ENCODE peak calls at places on chromosomes 16 and 17, in five cellular contexts. E, X, A, L and P are unnamed samples.
A peak's percentile ranks its signal among the peaks of the same experiment; 100 is the strongest.

GRCh38 chr17:78361227-78361683 is 1.4 kb upstream of the SOCS3 start:
- DNase-seq in E (no peak), L (no peak), A (no peak), X (no peak), P (no peak)

GRCh38 chr16:15539197-15539596 is 103.8 kb downstream of the MARF1 start:
- DNase-seq in A (no peak), E (no peak), L (peak; percentile 30), X (no peak), P (no peak)

GRCh38 chr16:57720142-57720575 is 15.4 kb upstream of the KATNB1 start:
- DNase-seq in E (no peak), A (no peak), X (peak; percentile 56), L (peak; percentile 56), P (peak; percentile 66)

GRCh38 chr16:11857161-11857560 is 5.8 kb upstream of the RSL1D1 start:
- DNase-seq in L (no peak), X (no peak), A (no peak), E (no peak), P (no peak)

GRCh38 chr17:39643271-39643670 is 6.3 kb downstream of the STARD3 start:
- DNase-seq in L (no peak), X (no peak), E (no peak), A (no peak), P (no peak)

GRCh38 chr16:12511308-12511707 is 292.4 kb downstream of the CPPED1 start:
- DNase-seq in E (no peak), X (no peak), A (no peak), L (no peak), P (no peak)

GRCh38 chr16:70534949-70535348 is 11.3 kb downstream of the SF3B3 start:
- DNase-seq in X (no peak), A (no peak), L (no peak), E (no peak), P (no peak)

GRCh38 chr17:18002171-18002570 is 29.5 kb downstream of the DRC3 start:
- DNase-seq in A (no peak), X (no peak), L (no peak), E (no peak), P (no peak)

GRCh38 chr17:42568341-42569111 is 1.6 kb downstream of the MLX start:
- DNase-seq in X (no peak), A (no peak), E (no peak), L (no peak), P (no peak)

GRCh38 chr16:50038756-50039529 is 13.9 kb downstream of the CNEP1R1 start:
- DNase-seq in E (no peak), A (no peak), X (no peak), L (no peak), P (no peak)

GRCh38 chr16:57394444-57394843 is 10.1 kb upstream of the CCL17 start:
- DNase-seq in L (no peak), E (no peak), X (no peak), A (no peak), P (no peak)

GRCh38 chr16:7921360-7921759 is 588.7 kb downstream of the RBFOX1 start:
- DNase-seq in E (no peak), L (no peak), A (no peak), X (no peak), P (no peak)
- TF ChIP-seq CTCF in E (no peak), L (no peak), A (no peak), X (no peak), P (no peak)

GRCh38 chr17:82029391-82029790 is 2.1 kb upstream of the RAC3 start:
- DNase-seq in X (no peak), A (no peak), E (no peak), L (no peak), P (no peak)
- TF ChIP-seq CTCF in X (no peak), A (no peak), E (no peak), L (no peak), P (no peak)

GRCh38 chr17:48561894-48562810 is 16.0 kb downstream of the HOXB4 start:
- DNase-seq in L (peak; percentile 59), E (no peak), X (no peak), A (no peak), P (no peak)

GRCh38 chr17:48560452-48560817 is 15.5 kb upstream of the HOXB2 start:
- DNase-seq in A (no peak), L (peak; percentile 7), E (no peak), X (no peak), P (no peak)

GRCh38 chr17:48558057-48558456 is 13.1 kb upstream of the HOXB2 start:
- DNase-seq in L (no peak), X (no peak), A (no peak), E (no peak), P (no peak)

GRCh38 chr17:48558731-48559608 is 14.1 kb upstream of the HOXB2 start:
- DNase-seq in A (no peak), L (no peak), X (no peak), E (no peak), P (no peak)

GRCh38 chr17:48559609-48560451 is 14.9 kb upstream of the HOXB2 start:
- DNase-seq in A (no peak), L (peak; percentile 38), E (no peak), X (no peak), P (no peak)
- TF ChIP-seq CTCF in A (no peak), L (no peak), E (no peak), X (no peak), P (no peak)

DNA sequence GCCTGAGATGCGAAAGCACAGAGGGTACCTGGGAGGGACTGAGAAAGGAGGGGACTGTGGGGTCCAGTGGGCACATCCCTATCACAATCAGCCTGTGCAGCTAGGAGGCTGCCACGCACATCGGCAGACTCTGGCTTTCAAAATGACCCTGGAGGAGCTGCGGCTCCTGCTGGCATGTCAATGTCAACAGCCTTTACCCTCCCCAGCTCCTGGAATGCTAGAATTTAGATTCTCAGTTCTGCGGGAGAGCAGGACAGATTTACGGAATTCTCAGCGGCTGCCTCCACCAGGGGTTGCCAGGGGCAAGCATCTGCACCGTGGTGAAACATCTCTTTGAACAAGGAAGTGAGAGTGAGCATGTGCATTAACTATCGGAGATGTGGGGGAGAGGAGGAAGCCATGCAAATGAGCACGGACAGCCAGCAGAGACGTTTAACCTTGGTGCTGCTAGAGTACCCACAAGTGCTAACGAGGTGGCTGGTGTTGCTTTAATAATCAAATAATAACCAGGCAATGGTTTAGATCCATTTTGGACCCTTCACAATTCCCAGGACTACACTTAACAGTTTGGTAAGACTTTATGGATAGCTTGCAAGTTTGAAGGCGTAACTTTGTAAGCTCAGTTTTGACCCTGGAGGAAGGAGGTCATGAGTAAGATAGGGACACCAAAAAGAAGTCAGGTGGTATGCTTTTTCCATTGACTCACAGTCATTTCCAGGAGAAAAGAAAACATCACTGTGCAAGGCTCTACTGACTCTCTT is 54.1 kb downstream of the XYLT1 start:
- DNase-seq in E (no peak), X (peak; percentile 82), L (peak; percentile 40), A (peak; percentile 76), P (peak; percentile 85)
- TF ChIP-seq CTCF in E (no peak), X (peak; percentile 42), L (no peak), A (peak; percentile 46), P (peak; percentile 26)

GRCh38 chr16:87849419-87850008 is 19.8 kb downstream of the SLC7A5 start:
- DNase-seq in X (no peak), A (no peak), L (no peak), E (no peak), P (no peak)

GRCh38 chr16:87850009-87851006 is 19.0 kb downstream of the SLC7A5 start:
- DNase-seq in L (peak; percentile 84), X (no peak), A (peak; percentile 64), E (peak; percentile 46), P (peak; percentile 91)

GRCh38 chr16:87847467-87847784 is 21.9 kb downstream of the SLC7A5 start:
- DNase-seq in L (no peak), A (no peak), E (no peak), X (no peak), P (no peak)

GRCh38 chr16:87847785-87848675 is 21.3 kb downstream of the SLC7A5 start:
- DNase-seq in E (no peak), L (no peak), A (no peak), X (no peak), P (no peak)

DNA sequence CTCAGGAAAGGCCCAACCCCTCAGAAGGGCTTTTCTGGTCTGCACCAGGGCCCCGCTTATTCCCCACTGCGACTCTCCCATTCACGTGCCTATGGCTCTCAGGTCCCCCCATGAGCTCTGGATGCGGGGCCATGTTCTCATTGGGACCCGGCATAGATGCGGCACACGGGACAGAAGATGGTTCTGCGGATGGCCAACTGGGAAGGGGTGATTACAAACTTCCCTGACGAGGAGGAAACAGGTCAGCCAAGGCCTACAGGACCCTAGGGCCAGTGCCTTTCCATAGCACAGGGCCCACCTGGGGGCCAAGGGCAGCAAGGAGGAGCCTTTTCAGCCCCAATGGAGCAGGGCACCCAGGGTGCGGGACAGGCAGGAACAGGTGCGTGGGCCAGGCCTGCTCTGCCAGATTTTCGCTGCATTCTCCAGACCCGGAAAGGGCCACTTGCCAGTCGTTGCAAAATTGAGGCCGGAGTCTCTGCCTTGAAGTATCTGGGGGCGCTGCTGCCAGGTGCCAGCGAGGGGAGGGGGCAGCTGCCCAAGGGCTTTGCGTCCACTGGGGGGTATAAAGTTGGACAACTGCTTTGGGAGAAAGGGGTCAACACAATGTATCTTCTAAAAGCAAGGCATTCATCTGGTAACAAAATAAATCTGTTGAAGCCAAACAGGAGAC is 20.5 kb downstream of the SLC7A5 start:
- DNase-seq in L (no peak), A (no peak), E (no peak), X (no peak), P (no peak)
- TF ChIP-seq CTCF in L (no peak), A (no peak), E (no peak), X (no peak), P (no peak)

GRCh38 chr16:1991135-1991551 is 1.4 kb downstream of the SYNGR3 start:
- DNase-seq in X (no peak), A (peak; percentile 76), E (no peak), L (no peak), P (peak; percentile 78)

GRCh38 chr16:1987198-1987597 is 2.6 kb upstream of the SYNGR3 start:
- DNase-seq in L (no peak), A (no peak), X (no peak), E (no peak), P (no peak)

GRCh38 chr16:1989826-1990335 is at the start of gene SYNGR3:
- DNase-seq in L (peak; percentile 48), X (no peak), A (no peak), E (no peak), P (peak; percentile 70)

GRCh38 chr16:1990336-1991134 is 765 bp downstream of the SYNGR3 start:
- DNase-seq in E (no peak), L (peak; percentile 76), A (no peak), X (peak; percentile 52), P (peak; percentile 61)

DNA sequence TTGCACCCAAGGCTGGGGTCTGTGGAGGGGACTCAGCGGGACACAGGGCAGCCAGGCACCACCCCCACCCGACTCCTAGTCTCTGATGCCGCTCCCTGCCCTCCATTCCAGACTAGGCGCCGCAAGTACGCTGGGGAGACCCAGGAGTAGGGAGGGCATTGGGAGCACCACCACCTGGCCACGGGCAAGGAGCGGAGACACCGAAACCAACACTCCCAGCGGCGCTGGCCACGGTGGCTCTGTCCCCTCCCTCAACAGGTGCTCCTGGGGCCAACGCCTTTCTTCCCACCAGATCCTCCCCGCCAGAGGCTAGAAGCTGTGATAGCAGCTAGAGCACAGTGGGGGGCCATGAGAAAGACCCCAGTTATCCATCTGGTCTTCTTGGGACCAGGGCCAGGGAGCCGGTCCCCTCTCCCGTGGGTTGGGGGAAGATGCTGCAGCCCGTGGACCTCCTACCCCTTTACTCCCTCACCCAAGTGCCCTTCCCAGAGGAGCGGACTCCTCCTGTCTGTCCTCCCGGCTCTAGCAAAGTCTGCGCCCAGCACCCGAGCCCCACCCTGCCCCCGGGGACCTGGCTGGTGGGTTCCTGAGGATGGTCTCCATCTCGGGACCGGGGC is 453 bp upstream of the SYNGR3 start:
- DNase-seq in L (no peak), A (no peak), X (no peak), E (no peak), P (no peak)
- TF ChIP-seq CTCF in L (no peak), A (no peak), X (no peak), E (no peak), P (no peak)